ENCODE peak calls at places on chromosomes 16 and 17, in ten cellular contexts. W is CD8-positive, alpha-beta T cell; H is adipocyte; I is CD4-positive, alpha-beta memory T cell; P is heart left ventricle; N is PC-9; G is mucosa of descending colon; L is IMR-90; S is tibial nerve; J is spleen. B is an unnamed sample.

GRCh38 chr16:56019274-56019673 is 144.1 kb upstream of the CES5A start:
- DNase-seq in G (no peak), H (no peak), N (no peak), W (no peak), P (no peak), L (no peak), I (no peak), J (no peak), S (no peak), B (no peak)

GRCh38 chr16:70725912-70726828 is 40.3 kb upstream of the MTSS2 start:
- DNase-seq in S (no peak), I (no peak), L (peak; percentile 42), J (no peak), H (no peak), W (no peak), G (no peak), P (peak; percentile 87), N (no peak), B (no peak)

GRCh38 chr17:44581868-44582267 is 24.6 kb downstream of the FZD2 start:
- DNase-seq in N (no peak), S (no peak), H (no peak), P (no peak), L (no peak), W (no peak), G (no peak), J (no peak), I (no peak), B (no peak)

GRCh38 chr17:49074851-49075540 is 57.6 kb upstream of the B4GALNT2 start:
- DNase-seq in L (no peak), G (no peak), W (no peak), N (no peak), H (no peak), J (no peak), S (no peak), I (no peak), P (no peak), B (no peak)

GRCh38 chr16:4927661-4928060 is 9.3 kb downstream of the PPL start:
- DNase-seq in J (no peak), H (no peak), G (no peak), L (no peak), W (no peak), P (no peak), N (no peak), S (no peak), I (no peak), B (no peak)

GRCh38 chr16:80594756-80595155 is 54.0 kb downstream of the DYNLRB2 start:
- DNase-seq in L (peak; percentile 17), G (no peak), S (no peak), H (no peak), W (no peak), P (no peak), N (no peak), J (no peak), I (no peak), B (no peak)

GRCh38 chr16:79734721-79735120 is 134.2 kb upstream of the MAF start:
- DNase-seq in H (no peak), G (no peak), P (no peak), I (no peak), L (no peak), J (no peak), N (no peak), S (no peak), W (no peak), B (no peak)

GRCh38 chr16:64627288-64627687 is 494.6 kb downstream of the CDH11 start:
- DNase-seq in N (no peak), J (no peak), H (no peak), I (no peak), L (no peak), W (no peak), S (no peak), P (no peak), G (no peak), B (no peak)

GRCh38 chr17:13113821-13114525 is 96.1 kb upstream of the ELAC2 start:
- DNase-seq in G (no peak), J (no peak), L (no peak), S (no peak), I (no peak), H (no peak), P (no peak), W (no peak), N (no peak), B (no peak)

GRCh38 chr17:21330436-21331160 is 45.6 kb upstream of the KCNJ12 start:
- DNase-seq in L (no peak), J (peak; percentile 56), S (no peak), N (no peak), H (no peak), I (no peak), P (no peak), G (peak; percentile 17), W (no peak), B (no peak)

GRCh38 chr17:42275527-42276358 is 448 bp downstream of the STAT5B start:
- DNase-seq in J (peak; percentile 74), S (peak; percentile 42), N (no peak), W (no peak), H (peak; percentile 58), G (no peak), P (peak; percentile 42), I (peak; percentile 67), L (peak; percentile 59), B (peak; percentile 22)

GRCh38 chr16:70466812-70467090 is 12.4 kb downstream of the FCSK start:
- DNase-seq in H (no peak), J (no peak), N (no peak), G (no peak), S (no peak), W (no peak), P (no peak), L (no peak), I (no peak), B (no peak)

GRCh38 chr17:72351365-72351764 is 230.5 kb downstream of the SOX9 start:
- DNase-seq in J (no peak), W (no peak), G (no peak), S (no peak), H (no peak), L (no peak), I (no peak), N (no peak), P (no peak), B (no peak)

GRCh38 chr17:79167486-79167885 is 92.9 kb downstream of the ENGASE start:
- DNase-seq in G (no peak), S (no peak), N (no peak), P (no peak), W (no peak), H (no peak), J (no peak), I (no peak), L (no peak), B (no peak)

GRCh38 chr17:14318109-14318905 is 17.4 kb downstream of the HS3ST3B1 start:
- DNase-seq in S (no peak), I (no peak), N (no peak), J (no peak), G (no peak), P (no peak), L (no peak), H (no peak), W (no peak), B (no peak)

GRCh38 chr17:77756846-77757610 is 201.5 kb upstream of the TNRC6C start:
- DNase-seq in G (no peak), I (no peak), L (no peak), N (no peak), P (no peak), H (no peak), S (no peak), J (peak; percentile 65), W (no peak), B (no peak)

GRCh38 chr17:32756696-32757095 is 120.2 kb downstream of the MYO1D start:
- DNase-seq in G (no peak), P (no peak), H (no peak), N (no peak), L (no peak), S (no peak), J (no peak), W (no peak), I (no peak), B (no peak)

GRCh38 chr17:13462161-13462560 is 139.6 kb downstream of the HS3ST3A1 start:
- DNase-seq in G (no peak), L (peak; percentile 80), J (no peak), N (no peak), S (no peak), P (peak; percentile 24), I (no peak), W (no peak), H (peak; percentile 83), B (no peak)

GRCh38 chr16:16124974-16125373 is 98.3 kb downstream of the ABCC6 start:
- DNase-seq in W (no peak), H (no peak), I (no peak), J (no peak), S (no peak), L (no peak), P (no peak), G (no peak), N (no peak), B (no peak)
- H3K36me3 ChIP-seq in W (peaks cover 29% of the 10 kb centered on the region), H (peaks cover 78% of the 10 kb centered on the region), I (peaks cover 49% of the 10 kb centered on the region), J (peaks cover 49% of the 10 kb centered on the region), S (no peaks in the 10 kb centered on the region), L (peaks cover 89% of the 10 kb centered on the region), P (peaks cover 6% of the 10 kb centered on the region), G (no peaks in the 10 kb centered on the region), N (peaks cover 27% of the 10 kb centered on the region), B (peaks cover 42% of the 10 kb centered on the region)

DNA sequence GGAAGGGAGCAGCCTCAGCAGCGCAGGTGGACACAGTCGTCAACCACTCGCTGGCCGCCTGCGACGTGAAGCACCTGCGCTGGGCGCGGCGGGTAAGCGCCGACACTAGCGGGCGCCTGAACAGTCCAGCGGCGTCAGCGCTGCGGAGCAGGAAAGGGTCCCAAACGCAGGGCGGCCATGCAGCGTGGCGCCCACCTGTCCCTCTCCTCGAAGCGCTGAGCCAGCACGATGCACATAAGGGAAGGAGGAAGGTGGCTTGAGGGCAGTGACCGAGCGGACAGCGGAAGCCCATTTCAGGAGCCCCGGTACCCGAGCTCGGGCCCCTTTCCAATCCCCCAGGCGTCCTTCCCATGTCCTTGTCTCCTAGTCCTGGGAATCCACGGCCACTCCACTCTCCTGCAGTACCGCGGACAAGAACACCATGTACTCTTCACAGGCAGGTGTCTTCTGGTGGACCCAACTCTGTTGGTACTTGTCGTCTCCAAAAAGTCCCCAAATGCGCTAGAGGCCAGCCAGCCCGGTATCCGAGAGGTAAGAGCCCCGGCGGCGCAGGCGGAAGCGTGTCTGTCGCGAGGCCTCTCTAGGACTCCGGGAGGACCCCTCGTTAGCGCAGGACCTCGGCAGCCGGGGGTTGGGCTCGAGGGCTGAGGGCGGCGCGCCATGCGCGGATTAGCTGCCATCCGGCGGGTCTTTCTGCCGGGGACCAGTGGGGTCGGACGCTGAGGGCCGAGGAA is 14.4 kb downstream of the ZNF232 start:
- DNase-seq in G (peak; percentile 63), I (peak; percentile 44), N (no peak), J (peak; percentile 91), P (peak; percentile 84), H (no peak), W (peak; percentile 36), L (no peak), S (peak; percentile 12), B (peak; percentile 58)
- H3K9me3 ChIP-seq in G (peaks cover 57% of the 10 kb centered on the region), I (peaks cover 44% of the 10 kb centered on the region), N (peaks cover 55% of the 10 kb centered on the region), J (peaks cover 49% of the 10 kb centered on the region), P (peaks cover 44% of the 10 kb centered on the region), H (peaks cover 86% of the 10 kb centered on the region), W (peaks cover 31% of the 10 kb centered on the region), L (peaks cover 72% of the 10 kb centered on the region), S (peaks cover 67% of the 10 kb centered on the region), B (peaks cover 39% of the 10 kb centered on the region)

GRCh38 chr17:46717999-46718398 is 100.5 kb downstream of the WNT3 start:
- DNase-seq in J (no peak), I (no peak), G (no peak), P (no peak), L (no peak), W (no peak), H (no peak), S (no peak), N (no peak), B (no peak)
- H3K36me3 ChIP-seq in J (peaks cover 33% of the 10 kb centered on the region), I (peaks cover 13% of the 10 kb centered on the region), G (no peaks in the 10 kb centered on the region), P (no peaks in the 10 kb centered on the region), L (peaks cover 6% of the 10 kb centered on the region), W (peaks cover 6% of the 10 kb centered on the region), H (peaks cover 47% of the 10 kb centered on the region), S (no peaks in the 10 kb centered on the region), N (peaks cover 4% of the 10 kb centered on the region), B (peaks cover 6% of the 10 kb centered on the region)

GRCh38 chr17:52995127-52995526 is 827.6 kb upstream of the KIF2B start:
- DNase-seq in I (no peak), S (no peak), W (no peak), G (no peak), N (no peak), H (no peak), L (no peak), P (no peak), J (no peak), B (no peak)
- H3K9me3 ChIP-seq in I (peaks cover 3% of the 10 kb centered on the region), S (peaks cover 9% of the 10 kb centered on the region), W (no peaks in the 10 kb centered on the region), G (no peaks in the 10 kb centered on the region), N (no peaks in the 10 kb centered on the region), H (peaks cover 4% of the 10 kb centered on the region), L (peaks cover 18% of the 10 kb centered on the region), P (peaks cover 4% of the 10 kb centered on the region), J (peaks cover 22% of the 10 kb centered on the region), B (no peaks in the 10 kb centered on the region)

B was measured in CD8-positive, alpha-beta memory T cell.